ENCODE peak calls at places on chromosomes 3 and 15, in four cellular contexts. J is neural crest cell, S is GM12892, R is RCC 7860. N is an unnamed sample.

GRCh38 chr3:162103808-162104207 is 607.2 kb downstream of the OTOL1 start:
- DNase-seq in R (no peak), S (no peak), J (no peak), N (no peak)

GRCh38 chr15:35362195-35362829 is 183.7 kb downstream of the DPH6 start:
- DNase-seq in R (no peak), S (no peak), J (no peak), N (no peak)

GRCh38 chr3:69385723-69386483 is at the start of gene FRMD4B:
- DNase-seq in S (no peak), R (no peak), J (peak), N (peak)

GRCh38 chr3:29577250-29577649 is 296.4 kb downstream of the RBMS3 start:
- DNase-seq in R (no peak), J (no peak), S (no peak), N (no peak)

GRCh38 chr3:46440531-46441294 is 24.0 kb downstream of the LTF start:
- DNase-seq in J (no peak), R (no peak), S (no peak), N (no peak)

GRCh38 chr3:52451237-52452083 is 2.4 kb downstream of the TNNC1 start:
- DNase-seq in S (no peak), R (no peak), J (peak), N (no peak)

GRCh38 chr15:75171408-75171807 is 30.3 kb upstream of the C15orf39 start:
- DNase-seq in S (no peak), R (peak), J (no peak), N (peak)

GRCh38 chr3:156120528-156121251 is at the start of gene KCNAB1:
- DNase-seq in S (no peak), R (no peak), J (no peak), N (no peak)

GRCh38 chr3:56192001-56192400 is 276.3 kb downstream of the ERC2 start:
- DNase-seq in J (no peak), R (no peak), S (no peak), N (no peak)

GRCh38 chr3:55160241-55160877 is 232.5 kb upstream of the LRTM1 start:
- DNase-seq in J (no peak), R (peak), S (no peak), N (no peak)

GRCh38 chr15:39181901-39182300 is 399.0 kb upstream of the THBS1 start:
- DNase-seq in S (no peak), R (peak), J (no peak), N (no peak)

GRCh38 chr3:164024786-164025185 is 1053.5 kb downstream of the SI start:
- DNase-seq in J (no peak), S (no peak), R (no peak), N (no peak)

GRCh38 chr15:75452968-75453702 is 1.6 kb upstream of the SIN3A start:
- DNase-seq in J (peak), S (no peak), R (peak), N (peak)

GRCh38 chr15:86489992-86490391 is 410.3 kb downstream of the AGBL1 start:
- DNase-seq in J (no peak), S (no peak), R (no peak), N (no peak)

GRCh38 chr3:170868577-170869239 is 1.3 kb downstream of the RPL22L1 start:
- DNase-seq in J (no peak), R (no peak), S (no peak), N (no peak)

GRCh38 chr3:191502583-191502982 is 41.6 kb downstream of the PYDC2 start:
- DNase-seq in R (no peak), S (no peak), J (no peak), N (peak)

GRCh38 chr3:105676621-105677300 is 192.1 kb downstream of the CBLB start:
- DNase-seq in S (no peak), J (no peak), R (no peak), N (no peak)

GRCh38 chr3:122392868-122393844 is 9.2 kb downstream of the FAM162A start:
- DNase-seq in S (no peak), R (peak), J (no peak), N (peak)

GRCh38 chr3:42032693-42033349 is 58.3 kb upstream of the TRAK1 start:
- DNase-seq in J (no peak), R (peak), S (no peak), N (peak)

GRCh38 chr15:64856429-64857145 is 14.9 kb downstream of the PLEKHO2 start:
- DNase-seq in J (peak), R (no peak), S (no peak), N (peak)

N was measured in endothelial cell of umbilical vein.